ENCODE peak calls at places on chromosome 17, in six cellular contexts. P is stomach, J is fibroblast of lung, C is sigmoid colon, H is IMR-90, W is adrenal gland. D is an unnamed sample. For H3K4me1 and H3K9me3, the result is how much of the 10 kb centered on the place peaks cover.

GRCh38 chr17:17710355-17710727 is 29.1 kb downstream of the RAI1 start:
- DNase-seq in P (no peak), J (no peak), C (no peak), H (no peak), W (no peak), D (peak)

GRCh38 chr17:11144358-11145233 is 96.4 kb upstream of the SHISA6 start:
- DNase-seq in P (peak), J (peak), C (no peak), H (no peak), W (peak), D (peak)

GRCh38 chr17:14405189-14405588 is 104.3 kb downstream of the HS3ST3B1 start:
- DNase-seq in P (no peak), J (no peak), C (no peak), H (no peak), W (no peak), D (no peak)

GRCh38 chr17:77373298-77374169 is 232.8 kb downstream of the SEC14L1 start:
- DNase-seq in P (peak), J (no peak), C (peak), H (no peak), W (peak), D (peak)

GRCh38 chr17:16007439-16007838 is 7.8 kb downstream of the TTC19 start:
- DNase-seq in P (no peak), J (no peak), C (no peak), H (no peak), W (no peak), D (no peak)

GRCh38 chr17:28306954-28307401 is 12.0 kb upstream of the TMEM97 start:
- DNase-seq in P (no peak), J (no peak), C (no peak), H (no peak), W (no peak), D (peak)

GRCh38 chr17:50688168-50688719 is 19.5 kb downstream of the ANKRD40 start:
- DNase-seq in P (no peak), J (no peak), C (no peak), H (no peak), W (peak), D (no peak)

GRCh38 chr17:8158267-8159031 is 4.3 kb downstream of the VAMP2 start:
- DNase-seq in P (peak), J (peak), C (peak), H (peak), W (peak), D (peak)

GRCh38 chr17:31470592-31470991 is 79.1 kb downstream of the RAB11FIP4 start:
- DNase-seq in P (no peak), J (no peak), C (no peak), H (no peak), W (no peak), D (no peak)

GRCh38 chr17:4970273-4970672 is 2.7 kb upstream of the SPAG7 start:
- DNase-seq in P (no peak), J (no peak), C (peak), H (no peak), W (no peak), D (no peak)

GRCh38 chr17:49676276-49676868 is 1.5 kb downstream of the SPOP start:
- DNase-seq in P (no peak), J (peak), C (no peak), H (peak), W (no peak), D (no peak)

GRCh38 chr17:82225368-82226029 is 3.3 kb upstream of the SLC16A3 start:
- DNase-seq in P (no peak), J (no peak), C (no peak), H (no peak), W (peak), D (peak)

GRCh38 chr17:55273579-55274370 is 9.0 kb downstream of the HLF start:
- DNase-seq in P (peak), J (no peak), C (peak), H (no peak), W (peak), D (no peak)

GRCh38 chr17:76735006-76735405 is 2.1 kb downstream of the SRSF2 start:
- DNase-seq in P (no peak), J (peak), C (no peak), H (peak), W (no peak), D (no peak)

GRCh38 chr17:81701288-81702071 is 1.7 kb upstream of the MRPL12 start:
- DNase-seq in P (no peak), J (no peak), C (no peak), H (no peak), W (no peak), D (no peak)

GRCh38 chr17:42598905-42599304 is 10.3 kb downstream of the RETREG3 start:
- DNase-seq in P (peak), J (no peak), C (peak), H (no peak), W (no peak), D (no peak)

GRCh38 chr17:82440991-82441627 is 9.4 kb downstream of the CYBC1 start:
- DNase-seq in P (no peak), J (peak), C (peak), H (no peak), W (no peak), D (no peak)

GRCh38 chr17:57461082-57461481 is 204.8 kb downstream of the MSI2 start:
- DNase-seq in P (no peak), J (no peak), C (no peak), H (peak), W (peak), D (no peak)

GRCh38 chr17:28225271-28225670 is 93.7 kb upstream of the TMEM97 start:
- DNase-seq in P (no peak), J (no peak), C (no peak), H (no peak), W (no peak), D (no peak)

GRCh38 chr17:40903129-40903847 is 18.2 kb upstream of the KRT20 start:
- DNase-seq in P (peak), J (peak), C (no peak), H (peak), W (no peak), D (no peak)

GRCh38 chr17:78576389-78577112 is 645 bp downstream of the DNAH17 start:
- DNase-seq in P (no peak), J (no peak), C (no peak), H (no peak), W (no peak), D (no peak)

GRCh38 chr17:17387017-17387416 is 83.8 kb downstream of the NT5M start:
- DNase-seq in P (no peak), J (no peak), C (no peak), H (no peak), W (no peak), D (peak)

GRCh38 chr17:80717661-80718060 is 173.0 kb downstream of the RPTOR start:
- DNase-seq in P (no peak), J (no peak), C (no peak), H (no peak), W (no peak), D (no peak)

GRCh38 chr17:49548506-49549310 is 27.0 kb upstream of the NXPH3 start:
- DNase-seq in P (peak), J (peak), C (no peak), H (peak), W (no peak), D (peak)

GRCh38 chr17:73641779-73642580 is 2.3 kb downstream of the SDK2 start:
- DNase-seq in P (peak), J (no peak), C (no peak), H (no peak), W (no peak), D (peak)

GRCh38 chr17:38916771-38917170 is 8.6 kb upstream of the LASP1NB start:
- DNase-seq in P (peak), J (no peak), C (peak), H (no peak), W (no peak), D (no peak)

GRCh38 chr17:44543213-44543904 is 13.9 kb upstream of the FZD2 start:
- DNase-seq in P (no peak), J (peak), C (no peak), H (peak), W (no peak), D (peak)

GRCh38 chr17:44655983-44656700 is at the start of gene MEIOC:
- DNase-seq in P (no peak), J (no peak), C (no peak), H (peak), W (no peak), D (peak)

GRCh38 chr17:71926746-71927398 is 193.9 kb upstream of the SOX9 start:
- DNase-seq in P (no peak), J (peak), C (no peak), H (no peak), W (no peak), D (no peak)

GRCh38 chr17:50703162-50703561 is 4.6 kb downstream of the ANKRD40 start:
- DNase-seq in P (no peak), J (no peak), C (no peak), H (no peak), W (no peak), D (no peak)

GRCh38 chr17:80264793-80265075 is 4.1 kb downstream of the RNF213 start:
- DNase-seq in P (no peak), J (no peak), C (no peak), H (no peak), W (no peak), D (peak)

GRCh38 chr17:81539961-81540675 is 11.9 kb downstream of the FSCN2 start:
- DNase-seq in P (no peak), J (no peak), C (no peak), H (no peak), W (no peak), D (no peak)

GRCh38 chr17:3994221-3994576 is 30.0 kb upstream of the ATP2A3 start:
- DNase-seq in P (no peak), J (no peak), C (no peak), H (no peak), W (no peak), D (no peak)

GRCh38 chr17:51060396-51060795 is 60.3 kb downstream of the SPAG9 start:
- DNase-seq in P (no peak), J (no peak), C (no peak), H (no peak), W (no peak), D (no peak)

GRCh38 chr17:77315551-77316190 is 174.9 kb downstream of the SEC14L1 start:
- DNase-seq in P (no peak), J (no peak), C (peak), H (no peak), W (peak), D (peak)

GRCh38 chr17:75628425-75628824 is 4.8 kb upstream of the SMIM5 start:
- DNase-seq in P (no peak), J (no peak), C (no peak), H (no peak), W (no peak), D (no peak)
- H3K4me3 ChIP-seq in P (no peak), J (no peak), C (no peak), H (no peak), W (no peak), D (no peak)

GRCh38 chr17:61232871-61233270 is 166.8 kb upstream of the TBX2 start:
- DNase-seq in P (no peak), J (no peak), C (no peak), H (peak), W (no peak), D (no peak)
- H3K4me1 ChIP-seq in P (under half), J (under half), C (under half), H (under half), W (under half), D (under half)

DNA sequence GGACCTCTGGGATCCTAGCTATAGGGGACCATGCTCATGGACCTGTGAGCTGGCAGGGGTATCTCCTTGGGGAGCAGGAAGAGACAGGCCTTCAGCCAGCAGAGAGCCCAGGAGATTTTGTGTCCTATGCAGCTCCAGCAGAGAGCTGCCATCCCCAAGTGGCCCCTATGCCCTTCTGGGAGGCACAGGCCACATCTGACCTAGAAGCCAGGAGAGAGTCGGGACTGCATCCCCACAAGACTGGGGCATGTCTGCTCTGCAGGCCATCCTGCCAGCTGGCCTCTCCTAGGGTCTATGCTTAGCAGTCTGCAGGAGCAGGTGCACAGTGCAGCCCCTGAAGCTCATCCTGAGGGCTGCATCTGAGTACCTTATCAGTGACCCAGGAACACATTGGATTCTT is 279.5 kb downstream of the KIF2B start:
- DNase-seq in P (no peak), J (no peak), C (no peak), H (no peak), W (no peak), D (no peak)
- H3K9me3 ChIP-seq in P (under half), J (under half), C (under half), H (under half), W (under half), D (under half)

GRCh38 chr17:37066322-37066905 is 117.7 kb downstream of the AATF start:
- DNase-seq in P (no peak), J (no peak), C (no peak), H (no peak), W (no peak), D (peak)

GRCh38 chr17:37069087-37069486 is 120.3 kb downstream of the AATF start:
- DNase-seq in P (no peak), J (no peak), C (no peak), H (no peak), W (no peak), D (no peak)

GRCh38 chr17:37067555-37068111 is 118.9 kb downstream of the AATF start:
- DNase-seq in P (peak), J (peak), C (peak), H (peak), W (peak), D (peak)

GRCh38 chr17:37065486-37066321 is 117.0 kb downstream of the AATF start:
- DNase-seq in P (no peak), J (no peak), C (no peak), H (no peak), W (no peak), D (peak)

GRCh38 chr17:37068266-37068665 is 119.5 kb downstream of the AATF start:
- DNase-seq in P (peak), J (peak), C (no peak), H (peak), W (no peak), D (peak)
- H3K4me3 ChIP-seq in P (peak), J (no peak), C (no peak), H (no peak), W (no peak), D (no peak)

GRCh38 chr17:1371893-1372590 is 28.0 kb downstream of the YWHAE start:
- DNase-seq in P (no peak), J (no peak), C (no peak), H (no peak), W (no peak), D (no peak)

GRCh38 chr17:1374426-1375177 is 25.4 kb downstream of the YWHAE start:
- DNase-seq in P (no peak), J (no peak), C (no peak), H (no peak), W (no peak), D (no peak)

GRCh38 chr17:1373710-1374237 is 26.2 kb downstream of the YWHAE start:
- DNase-seq in P (no peak), J (no peak), C (no peak), H (no peak), W (no peak), D (no peak)

GRCh38 chr17:1375615-1376014 is 24.4 kb downstream of the YWHAE start:
- DNase-seq in P (no peak), J (no peak), C (no peak), H (no peak), W (no peak), D (no peak)

DNA sequence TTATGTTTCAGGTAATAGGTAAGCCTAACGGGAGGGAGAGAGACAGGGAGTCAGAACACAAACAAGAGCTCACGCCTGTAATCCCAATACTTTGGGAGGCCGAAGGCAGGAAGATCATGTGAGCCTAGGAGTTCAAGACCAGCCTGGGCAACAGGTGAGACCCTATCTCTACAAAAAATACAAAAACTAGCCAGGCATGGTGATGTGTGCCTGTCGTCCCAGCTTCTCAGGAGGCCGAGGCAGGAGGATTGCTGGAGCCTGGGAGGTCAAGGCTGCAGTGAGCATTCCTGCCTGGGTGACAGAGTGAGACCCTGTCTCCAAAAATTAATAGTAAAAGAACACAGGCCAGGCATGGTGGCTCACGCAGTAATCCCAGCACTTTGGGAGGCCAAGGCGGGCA is 27.4 kb downstream of the YWHAE start:
- DNase-seq in P (no peak), J (no peak), C (no peak), H (no peak), W (no peak), D (no peak)
- H3K4me1 ChIP-seq in P (half or more), J (under half), C (half or more), H (under half), W (under half), D (under half)

DNA sequence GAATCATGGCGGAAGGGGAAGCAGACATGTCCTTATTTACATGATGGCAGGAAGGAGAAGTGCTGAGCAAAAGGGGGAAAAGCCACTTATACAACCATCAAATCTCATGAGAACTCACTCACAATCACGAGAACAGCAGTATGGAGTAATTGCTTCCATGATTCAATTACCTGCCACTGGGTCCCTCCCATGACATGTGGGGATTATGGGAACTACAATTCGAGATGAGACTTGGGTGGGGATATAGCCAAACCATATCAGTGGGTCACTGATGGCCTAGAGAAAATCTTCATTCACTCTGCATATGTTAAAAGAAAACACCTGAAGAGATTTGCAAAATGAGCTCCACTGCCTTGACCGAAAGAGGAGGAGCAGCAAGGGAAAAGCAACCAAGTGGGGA is 130.3 kb upstream of the FAM20A start:
- DNase-seq in P (no peak), J (no peak), C (no peak), H (no peak), W (no peak), D (peak)
- H3K9me3 ChIP-seq in P (under half), J (under half), C (under half), H (under half), W (under half), D (half or more)

DNA sequence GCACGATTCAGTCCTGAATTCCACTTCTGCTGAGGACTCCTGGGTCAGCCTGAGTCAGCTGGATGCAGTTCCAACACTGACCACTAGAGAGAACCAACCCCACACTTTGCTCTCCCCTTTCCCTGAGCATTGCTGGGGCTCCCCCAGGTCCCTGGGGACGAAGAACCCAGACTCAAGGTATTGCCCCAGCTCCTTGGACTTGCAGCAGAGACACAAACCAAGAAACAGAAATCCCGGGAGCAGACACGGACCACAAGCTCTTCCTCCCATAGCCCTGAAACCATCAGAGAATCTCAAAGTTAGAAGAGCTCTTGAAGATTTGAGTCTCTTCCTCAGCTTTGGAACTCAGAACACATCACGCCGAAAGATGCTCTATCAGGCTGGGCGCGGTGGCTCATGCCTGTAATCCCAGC is 678 bp upstream of the GH1 start:
- DNase-seq in P (peak), J (peak), C (peak), H (peak), W (peak), D (peak)
- H3K4me3 ChIP-seq in P (no peak), J (no peak), C (no peak), H (no peak), W (no peak), D (no peak)

DNA sequence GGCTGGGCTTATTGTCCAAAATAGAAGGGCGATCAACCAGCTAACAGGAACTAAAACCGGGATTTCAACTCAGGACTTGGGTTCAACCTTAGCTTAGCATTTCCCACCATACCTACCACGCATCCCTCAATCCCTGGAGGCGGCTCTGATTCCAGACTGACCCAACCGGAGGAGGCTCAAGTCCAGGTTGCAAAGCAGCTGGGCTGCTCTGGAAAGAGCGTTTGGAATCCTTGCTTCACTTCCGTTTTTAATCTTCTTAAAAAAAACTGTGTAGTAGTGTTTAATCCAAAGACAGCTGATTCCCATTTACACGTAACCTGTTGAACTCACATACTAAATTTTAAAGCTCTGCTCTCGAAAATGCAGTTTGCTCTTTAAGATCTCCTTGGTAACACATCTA is 50.0 kb downstream of the NXN start:
- DNase-seq in P (no peak), J (no peak), C (no peak), H (no peak), W (no peak), D (no peak)
- H3K4me1 ChIP-seq in P (half or more), J (under half), C (half or more), H (under half), W (under half), D (under half)

D was measured in endodermal cell.